ENCODE peak calls at places on chromosome 22, in seven cellular contexts. K is A549; D is fibroblast of the aortic adventitia; U is kidney; E is cardiac fibroblast; Y is CD8-positive, alpha-beta T cell; M is tibial artery. O is an unnamed sample.

GRCh38 chr22:50228366-50228765 is 16.5 kb downstream of the TUBGCP6 start:
- DNase-seq in U (no peak), E (no peak), D (no peak), M (no peak), K (no peak), Y (no peak), O (no peak)

GRCh38 chr22:45644714-45645113 is 26.9 kb upstream of the ATXN10 start:
- DNase-seq in K (no peak), U (no peak), E (no peak), Y (no peak), M (no peak), D (no peak), O (no peak)

GRCh38 chr22:40325315-40325714 is 21.0 kb upstream of the ADSL start:
- DNase-seq in K (no peak), E (no peak), D (no peak), M (no peak), U (no peak), Y (peak; percentile 67), O (no peak)

GRCh38 chr22:39999144-39999757 is 4.5 kb downstream of the FAM83F start:
- DNase-seq in M (no peak), E (peak; percentile 68), K (peak; percentile 30), U (peak; percentile 47), D (peak; percentile 11), Y (no peak), O (no peak)

GRCh38 chr22:23695141-23695540 is 4.3 kb downstream of the RGL4 start:
- DNase-seq in D (no peak), E (no peak), U (peak; percentile 50), K (no peak), Y (no peak), M (no peak), O (no peak)

GRCh38 chr22:18148508-18148965 is 1.4 kb upstream of the USP18 start:
- DNase-seq in M (no peak), U (no peak), K (no peak), Y (no peak), D (no peak), E (no peak), O (no peak)

GRCh38 chr22:47322854-47323253 is 560.4 kb downstream of the TBC1D22A start:
- DNase-seq in E (no peak), D (no peak), Y (no peak), M (no peak), K (no peak), U (no peak), O (no peak)

GRCh38 chr22:20107471-20107901 is 8.4 kb upstream of the RANBP1 start:
- DNase-seq in M (no peak), K (no peak), Y (no peak), E (no peak), D (no peak), U (peak; percentile 52), O (no peak)

GRCh38 chr22:26648761-26649363 is 8.5 kb upstream of the MIAT start:
- DNase-seq in E (no peak), U (no peak), Y (no peak), M (no peak), D (no peak), K (no peak), O (no peak)

GRCh38 chr22:30206964-30207363 is 39.6 kb downstream of the LIF start:
- DNase-seq in D (peak; percentile 93), M (peak; percentile 57), K (peak; percentile 80), Y (no peak), E (peak; percentile 98), U (peak; percentile 85), O (peak; percentile 53)

GRCh38 chr22:49845666-49846459 is 7.8 kb upstream of the ZBED4 start:
- DNase-seq in D (no peak), K (no peak), Y (no peak), U (no peak), E (no peak), M (no peak), O (no peak)

GRCh38 chr22:30411780-30412179 is 13.8 kb upstream of the MTFP1 start:
- DNase-seq in Y (no peak), E (no peak), M (no peak), U (no peak), K (no peak), D (no peak), O (no peak)

GRCh38 chr22:40965936-40966557 is 14.9 kb downstream of the RBX1 start:
- DNase-seq in E (no peak), U (no peak), M (no peak), Y (no peak), D (no peak), K (no peak), O (no peak)

GRCh38 chr22:48536691-48537591 is 1290.7 kb downstream of the BRD1 start:
- DNase-seq in K (no peak), E (no peak), M (no peak), D (no peak), U (peak; percentile 87), Y (no peak), O (no peak)

GRCh38 chr22:29820941-29821789 is 16.9 kb downstream of the ASCC2 start:
- DNase-seq in K (peak; percentile 46), M (peak; percentile 69), D (peak; percentile 100), U (no peak), Y (no peak), E (peak; percentile 98), O (peak; percentile 46)

GRCh38 chr22:46012881-46013281 is 35.9 kb upstream of the WNT7B start:
- DNase-seq in D (no peak), U (peak; percentile 85), E (no peak), M (no peak), K (no peak), Y (no peak), O (no peak)

GRCh38 chr22:49954991-49955580 is 5.5 kb upstream of the PIM3 start:
- DNase-seq in K (no peak), Y (no peak), U (peak; percentile 73), M (no peak), D (no peak), E (no peak), O (no peak)

DNA sequence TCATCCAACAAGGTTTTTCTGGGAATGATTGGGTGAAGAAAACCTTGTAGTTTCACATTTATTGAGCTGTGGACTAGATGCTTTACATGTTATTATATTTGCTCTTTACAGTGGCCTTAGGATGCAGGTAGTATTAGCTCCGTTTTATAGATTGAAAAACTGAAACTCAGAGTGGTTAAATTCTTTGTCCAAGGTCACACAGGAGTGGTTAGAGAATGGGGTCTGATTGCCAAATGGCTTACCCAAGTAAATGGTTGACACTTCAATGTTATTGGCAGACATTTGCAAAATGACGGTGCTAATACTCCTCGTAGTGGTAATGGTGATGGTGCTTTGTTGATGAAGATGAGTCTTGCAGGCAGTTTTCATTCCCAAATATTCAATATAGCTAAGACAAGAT is 2.2 kb downstream of the GTPBP1 start:
- DNase-seq in E (no peak), D (no peak), Y (no peak), U (no peak), M (no peak), K (no peak), O (no peak)
- TF ChIP-seq CTCF in E (no peak), D (no peak), Y (no peak), U (no peak), M (no peak), K (no peak), O (no peak)

DNA sequence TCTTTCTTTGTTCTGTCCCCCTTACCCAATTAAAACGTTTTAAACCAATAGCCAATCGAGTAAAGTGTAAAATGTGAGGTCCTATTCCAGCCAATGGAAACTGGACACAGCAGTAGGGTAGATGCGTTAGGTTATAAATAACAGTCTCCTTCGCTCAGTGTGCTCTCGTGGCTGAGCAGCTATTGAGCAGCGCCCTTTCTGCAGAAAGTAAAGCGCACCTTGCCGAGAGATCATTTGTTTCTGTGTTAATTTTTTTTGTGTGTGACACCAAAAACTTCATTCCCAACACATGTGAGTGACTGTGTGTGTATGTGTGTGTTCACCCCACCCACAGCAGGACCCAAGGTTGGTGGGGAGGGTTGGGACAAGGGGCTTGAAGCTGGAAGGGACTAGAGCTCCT is 7.2 kb upstream of the TTLL1 start:
- DNase-seq in E (no peak), Y (no peak), M (no peak), U (no peak), K (no peak), D (no peak), O (no peak)
- TF ChIP-seq CTCF in E (no peak), Y (no peak), M (no peak), U (no peak), K (no peak), D (no peak), O (no peak)

GRCh38 chr22:22059476-22060002 is 77.0 kb upstream of the TOP3B start:
- DNase-seq in D (no peak), K (no peak), Y (no peak), E (no peak), M (no peak), U (no peak), O (no peak)

GRCh38 chr22:22062306-22062793 is 79.8 kb upstream of the TOP3B start:
- DNase-seq in E (no peak), Y (no peak), M (no peak), K (no peak), U (no peak), D (no peak), O (no peak)

GRCh38 chr22:22060200-22061084 is 77.9 kb upstream of the TOP3B start:
- DNase-seq in M (peak; percentile 43), K (peak; percentile 40), U (no peak), Y (no peak), E (peak; percentile 59), D (peak; percentile 44), O (peak; percentile 29)

GRCh38 chr22:22058649-22059475 is 76.3 kb upstream of the TOP3B start:
- DNase-seq in M (no peak), E (no peak), K (no peak), Y (no peak), U (no peak), D (no peak), O (no peak)

DNA sequence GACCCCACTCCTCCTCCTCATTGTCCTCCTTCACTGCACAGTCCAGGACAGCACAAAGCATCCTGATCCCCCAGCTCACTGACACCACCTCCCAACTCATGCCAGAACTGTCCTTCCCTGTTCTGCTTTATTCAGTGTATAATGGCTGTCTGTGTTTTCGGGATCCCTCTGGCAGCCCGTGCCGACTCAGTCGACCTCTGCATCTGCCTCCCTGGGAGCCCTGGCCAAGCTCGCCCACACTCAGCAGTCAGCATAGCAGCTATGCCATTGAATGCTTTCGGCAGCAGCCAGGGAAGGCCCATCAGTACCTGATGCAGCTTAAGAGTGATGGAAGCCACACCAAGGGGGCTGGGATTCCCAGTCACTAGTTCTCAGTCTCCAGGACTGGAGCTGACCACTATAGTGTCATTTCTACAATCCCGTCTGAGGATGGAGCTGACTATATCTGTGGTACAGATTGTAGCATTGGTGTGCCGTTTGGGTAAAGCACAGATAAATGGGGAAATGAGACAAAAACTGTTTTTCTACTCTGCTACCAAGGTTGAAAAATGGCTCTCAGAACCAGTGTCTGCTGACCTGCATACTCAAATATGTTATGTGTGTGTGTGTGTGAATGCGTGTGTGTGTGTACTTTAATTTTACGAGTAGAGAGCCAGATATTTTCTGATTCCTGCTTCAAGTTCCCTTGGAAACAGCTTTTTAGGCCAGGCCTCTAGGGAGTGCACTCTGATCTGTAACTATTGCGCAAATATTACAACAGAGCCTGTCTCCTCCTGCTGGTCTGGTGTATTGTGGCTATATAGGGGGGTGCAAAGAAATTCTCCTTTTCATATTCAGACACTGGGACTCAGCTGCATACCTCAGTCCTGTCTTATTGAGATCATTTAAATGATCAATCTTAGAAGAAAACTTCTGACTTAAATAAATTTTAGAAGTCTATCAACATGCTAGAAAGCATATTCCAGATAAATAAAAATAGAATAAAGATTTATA is 78.8 kb upstream of the TOP3B start:
- DNase-seq in M (peak; percentile 71), U (no peak), Y (no peak), E (peak; percentile 92), K (peak; percentile 6), D (peak; percentile 85), O (no peak)
- TF ChIP-seq CTCF in M (peak; percentile 38), U (no peak), Y (no peak), E (peak; percentile 45), K (peak; percentile 5), D (peak; percentile 67), O (no peak)

GRCh38 chr22:28798810-28799124 is 1.6 kb downstream of the XBP1 start:
- DNase-seq in E (no peak), Y (no peak), D (no peak), K (no peak), M (no peak), U (no peak), O (no peak)
- TF ChIP-seq CTCF in E (no peak), Y (no peak), D (no peak), K (no peak), M (no peak), U (no peak), O (no peak)